ENCODE peak calls at places on chromosomes 6 and 20, in nine cellular contexts. O is right cardiac atrium; A is RKO; N is activated T-cell treated with anti-CD3 and anti-CD28 coated beads for 48 hours; B is CD8-positive, alpha-beta T cell; U is uterus; H is activated naive CD8-positive, alpha-beta T cell treated with anti-CD3 and anti-CD28 coated beads for 36 hours; G is left colon; Q is NCI-H1436. S is an unnamed sample.

GRCh38 chr6:50819906-50820589 is 1.4 kb downstream of the TFAP2B start:
- DNase-seq in G (no peak), A (no peak), H (no peak), Q (no peak), O (no peak), U (no peak), B (no peak), N (no peak), S (no peak)

GRCh38 chr6:158206740-158207451 is 38.7 kb downstream of the GTF2H5 start:
- DNase-seq in O (no peak), Q (no peak), H (no peak), A (no peak), G (no peak), N (no peak), U (no peak), B (no peak), S (no peak)

GRCh38 chr20:17684077-17684888 is 2.2 kb upstream of the RRBP1 start:
- DNase-seq in B (no peak), U (no peak), G (peak; percentile 63), A (no peak), N (no peak), Q (no peak), O (no peak), H (no peak), S (peak; percentile 67)

GRCh38 chr6:140850438-140850837 is 1282.3 kb upstream of the GJE1 start:
- DNase-seq in O (no peak), G (no peak), B (no peak), A (no peak), U (no peak), H (no peak), Q (no peak), N (no peak), S (no peak)

GRCh38 chr20:37670426-37670825 is 23.4 kb upstream of the CTNNBL1 start:
- DNase-seq in N (no peak), O (peak; percentile 74), B (no peak), Q (peak; percentile 61), G (peak; percentile 32), H (no peak), U (no peak), A (no peak), S (peak; percentile 34)

GRCh38 chr20:49542514-49542991 is 25.4 kb downstream of the PTGIS start:
- DNase-seq in Q (no peak), A (no peak), U (no peak), B (no peak), G (no peak), N (no peak), O (no peak), H (no peak), S (no peak)

GRCh38 chr6:836276-836853 is 143.4 kb upstream of the EXOC2 start:
- DNase-seq in N (no peak), G (no peak), H (no peak), Q (no peak), U (no peak), O (no peak), A (no peak), B (no peak), S (no peak)

GRCh38 chr20:24574307-24574706 is 104.9 kb downstream of the SYNDIG1 start:
- DNase-seq in H (no peak), G (no peak), N (no peak), O (no peak), A (no peak), Q (no peak), B (no peak), U (no peak), S (no peak)

GRCh38 chr6:34359438-34360158 is 32.9 kb downstream of the NUDT3 start:
- DNase-seq in B (no peak), H (no peak), G (no peak), Q (no peak), O (no peak), U (no peak), A (no peak), N (no peak), S (no peak)

GRCh38 chr6:40312213-40313015 is 274.8 kb downstream of the LRFN2 start:
- DNase-seq in O (no peak), U (no peak), Q (no peak), H (no peak), B (no peak), A (peak; percentile 44), G (no peak), N (no peak), S (no peak)

GRCh38 chr6:392441-393390 is 1.2 kb downstream of the IRF4 start:
- DNase-seq in H (peak; percentile 36), B (no peak), A (no peak), N (no peak), Q (no peak), G (no peak), U (no peak), O (no peak), S (no peak)

GRCh38 chr6:44002591-44003344 is 124.5 kb downstream of the MRPL14 start:
- DNase-seq in U (peak; percentile 68), G (peak; percentile 71), O (peak; percentile 76), B (peak; percentile 39), H (peak; percentile 81), N (peak; percentile 70), Q (peak; percentile 30), A (no peak), S (peak; percentile 79)

GRCh38 chr6:69868961-69869360 is 2.6 kb downstream of the COL19A1 start:
- DNase-seq in B (no peak), U (no peak), O (no peak), N (no peak), G (no peak), A (no peak), Q (no peak), H (no peak), S (no peak)

GRCh38 chr20:48721324-48722001 is 106.3 kb downstream of the PREX1 start:
- DNase-seq in H (no peak), A (no peak), N (no peak), O (no peak), Q (no peak), B (no peak), G (no peak), U (no peak), S (no peak)

GRCh38 chr20:33465536-33466302 is 22.2 kb upstream of the SNTA1 start:
- DNase-seq in A (no peak), B (no peak), Q (no peak), N (no peak), H (no peak), O (no peak), U (no peak), G (no peak), S (no peak)

S was measured in pancreas.